ENCODE peak calls at places on chromosomes 11 and 22, in eight cellular contexts. One of them, this sample, is unnamed.

GRCh38 chr22:28547132-28547842 is 132.4 kb downstream of the TTC28 start:
- DNase-seq in aorta: no peak
- DNase-seq in A549: peak; percentile 30
- DNase-seq in body of pancreas: no peak
- DNase-seq in hepatocyte: no peak
- DNase-seq in naive thymus-derived CD4-positive, alpha-beta T cell: no peak
- DNase-seq in esophagus squamous epithelium: no peak
- DNase-seq in right lobe of liver: no peak
- DNase-seq in this sample: no peak

GRCh38 chr11:116793476-116794096 is 1.9 kb upstream of the APOA5 start:
- DNase-seq in body of pancreas: no peak
- DNase-seq in naive thymus-derived CD4-positive, alpha-beta T cell: no peak
- DNase-seq in right lobe of liver: no peak
- DNase-seq in hepatocyte: no peak
- DNase-seq in aorta: no peak
- DNase-seq in esophagus squamous epithelium: no peak
- DNase-seq in A549: peak; percentile 23
- DNase-seq in this sample: no peak

GRCh38 chr11:33732176-33732575 is 4.0 kb downstream of the CD59 start:
- DNase-seq in A549: no peak
- DNase-seq in aorta: no peak
- DNase-seq in right lobe of liver: no peak
- DNase-seq in body of pancreas: no peak
- DNase-seq in hepatocyte: no peak
- DNase-seq in esophagus squamous epithelium: no peak
- DNase-seq in naive thymus-derived CD4-positive, alpha-beta T cell: no peak
- DNase-seq in this sample: no peak

GRCh38 chr11:71936825-71937224 is 8.0 kb downstream of the RNF121 start:
- DNase-seq in body of pancreas: no peak
- DNase-seq in esophagus squamous epithelium: no peak
- DNase-seq in hepatocyte: no peak
- DNase-seq in A549: peak; percentile 75
- DNase-seq in right lobe of liver: no peak
- DNase-seq in aorta: no peak
- DNase-seq in naive thymus-derived CD4-positive, alpha-beta T cell: no peak
- DNase-seq in this sample: no peak

GRCh38 chr11:114265084-114265878 is 30.9 kb upstream of the NNMT start:
- DNase-seq in esophagus squamous epithelium: no peak
- DNase-seq in A549: no peak
- DNase-seq in right lobe of liver: no peak
- DNase-seq in naive thymus-derived CD4-positive, alpha-beta T cell: no peak
- DNase-seq in hepatocyte: no peak
- DNase-seq in aorta: no peak
- DNase-seq in body of pancreas: no peak
- DNase-seq in this sample: no peak

GRCh38 chr11:117861151-117862018 is 15.1 kb downstream of the FXYD6 start:
- DNase-seq in right lobe of liver: peak; percentile 58
- DNase-seq in naive thymus-derived CD4-positive, alpha-beta T cell: no peak
- DNase-seq in esophagus squamous epithelium: no peak
- DNase-seq in aorta: no peak
- DNase-seq in hepatocyte: peak; percentile 53
- DNase-seq in A549: no peak
- DNase-seq in body of pancreas: no peak
- DNase-seq in this sample: no peak

GRCh38 chr22:21823740-21824438 is 43.6 kb downstream of the MAPK1 start:
- DNase-seq in esophagus squamous epithelium: no peak
- DNase-seq in body of pancreas: no peak
- DNase-seq in A549: no peak
- DNase-seq in hepatocyte: no peak
- DNase-seq in right lobe of liver: no peak
- DNase-seq in naive thymus-derived CD4-positive, alpha-beta T cell: no peak
- DNase-seq in aorta: no peak
- DNase-seq in this sample: no peak

GRCh38 chr11:132220464-132220863 is 850.0 kb downstream of the NTM start:
- DNase-seq in body of pancreas: no peak
- DNase-seq in naive thymus-derived CD4-positive, alpha-beta T cell: no peak
- DNase-seq in esophagus squamous epithelium: no peak
- DNase-seq in right lobe of liver: no peak
- DNase-seq in A549: no peak
- DNase-seq in hepatocyte: no peak
- DNase-seq in aorta: no peak
- DNase-seq in this sample: no peak

GRCh38 chr11:62464655-62465054 is 45.8 kb downstream of the SCGB1A1 start:
- DNase-seq in esophagus squamous epithelium: no peak
- DNase-seq in aorta: no peak
- DNase-seq in body of pancreas: no peak
- DNase-seq in right lobe of liver: no peak
- DNase-seq in A549: no peak
- DNase-seq in hepatocyte: no peak
- DNase-seq in naive thymus-derived CD4-positive, alpha-beta T cell: no peak
- DNase-seq in this sample: no peak

DNA sequence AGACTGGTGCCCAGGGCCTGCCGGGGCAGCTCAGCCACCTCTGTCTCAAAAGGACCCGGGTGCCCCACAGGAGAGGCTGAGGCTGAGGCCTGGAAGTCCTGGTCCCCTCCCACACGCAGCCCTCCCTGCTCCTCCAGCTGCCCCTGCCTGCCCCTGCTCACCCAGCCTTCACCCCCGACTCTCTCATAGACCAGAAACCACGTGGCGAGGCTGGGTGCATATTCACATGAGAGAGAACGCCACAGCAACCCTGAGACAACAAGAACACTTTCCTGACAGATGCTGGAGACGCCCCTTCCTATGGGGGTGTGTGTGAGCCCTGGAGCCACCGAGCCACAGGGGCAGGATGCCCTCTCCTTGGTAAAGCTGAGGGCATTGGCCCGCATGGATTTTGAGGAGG is 98.6 kb upstream of the B3GAT1 start:
- DNase-seq in naive thymus-derived CD4-positive, alpha-beta T cell: no peak
- DNase-seq in esophagus squamous epithelium: no peak
- DNase-seq in aorta: no peak
- DNase-seq in hepatocyte: no peak
- DNase-seq in body of pancreas: peak; percentile 7
- DNase-seq in A549: no peak
- DNase-seq in right lobe of liver: no peak
- DNase-seq in this sample: peak; percentile 39
- H3K9me3 ChIP-seq in naive thymus-derived CD4-positive, alpha-beta T cell: no peaks in the 10 kb centered on the region
- H3K9me3 ChIP-seq in esophagus squamous epithelium: no peaks in the 10 kb centered on the region
- H3K9me3 ChIP-seq in aorta: no peaks in the 10 kb centered on the region
- H3K9me3 ChIP-seq in hepatocyte: no peaks in the 10 kb centered on the region
- H3K9me3 ChIP-seq in body of pancreas: no peaks in the 10 kb centered on the region
- H3K9me3 ChIP-seq in A549: no peaks in the 10 kb centered on the region
- H3K9me3 ChIP-seq in right lobe of liver: no peaks in the 10 kb centered on the region
- H3K9me3 ChIP-seq in this sample: peaks cover 2% of the 10 kb centered on the region

GRCh38 chr11:637593-638507 is 781 bp downstream of the DRD4 start:
- DNase-seq in hepatocyte: peak; percentile 20
- DNase-seq in esophagus squamous epithelium: no peak
- DNase-seq in A549: no peak
- DNase-seq in aorta: no peak
- DNase-seq in body of pancreas: no peak
- DNase-seq in naive thymus-derived CD4-positive, alpha-beta T cell: no peak
- DNase-seq in right lobe of liver: peak; percentile 33
- DNase-seq in this sample: no peak
- H3K4me1 ChIP-seq in hepatocyte: peaks cover 22% of the 10 kb centered on the region
- H3K4me1 ChIP-seq in esophagus squamous epithelium: peaks cover 14% of the 10 kb centered on the region
- H3K4me1 ChIP-seq in A549: peaks cover 10% of the 10 kb centered on the region
- H3K4me1 ChIP-seq in aorta: no peaks in the 10 kb centered on the region
- H3K4me1 ChIP-seq in body of pancreas: peaks cover 6% of the 10 kb centered on the region
- H3K4me1 ChIP-seq in naive thymus-derived CD4-positive, alpha-beta T cell: no peaks in the 10 kb centered on the region
- H3K4me1 ChIP-seq in right lobe of liver: no peaks in the 10 kb centered on the region
- H3K4me1 ChIP-seq in this sample: no peaks in the 10 kb centered on the region

GRCh38 chr11:118921121-118921928 is 4.4 kb downstream of the BCL9L start:
- DNase-seq in esophagus squamous epithelium: no peak
- DNase-seq in naive thymus-derived CD4-positive, alpha-beta T cell: no peak
- DNase-seq in aorta: peak; percentile 86
- DNase-seq in hepatocyte: peak; percentile 87
- DNase-seq in body of pancreas: peak; percentile 78
- DNase-seq in A549: peak; percentile 89
- DNase-seq in right lobe of liver: peak; percentile 76
- DNase-seq in this sample: peak; percentile 81
- H3K4me3 ChIP-seq in esophagus squamous epithelium: peak overlapping the region; percentile 92
- H3K4me3 ChIP-seq in naive thymus-derived CD4-positive, alpha-beta T cell: peak overlapping the region; percentile 99
- H3K4me3 ChIP-seq in aorta: peak overlapping the region; percentile 13
- H3K4me3 ChIP-seq in hepatocyte: peak overlapping the region; percentile 22
- H3K4me3 ChIP-seq in body of pancreas: no peak overlapping the region
- H3K4me3 ChIP-seq in A549: peak overlapping the region; percentile 62
- H3K4me3 ChIP-seq in right lobe of liver: peak overlapping the region; percentile 78
- H3K4me3 ChIP-seq in this sample: peak overlapping the region; percentile 82

DNA sequence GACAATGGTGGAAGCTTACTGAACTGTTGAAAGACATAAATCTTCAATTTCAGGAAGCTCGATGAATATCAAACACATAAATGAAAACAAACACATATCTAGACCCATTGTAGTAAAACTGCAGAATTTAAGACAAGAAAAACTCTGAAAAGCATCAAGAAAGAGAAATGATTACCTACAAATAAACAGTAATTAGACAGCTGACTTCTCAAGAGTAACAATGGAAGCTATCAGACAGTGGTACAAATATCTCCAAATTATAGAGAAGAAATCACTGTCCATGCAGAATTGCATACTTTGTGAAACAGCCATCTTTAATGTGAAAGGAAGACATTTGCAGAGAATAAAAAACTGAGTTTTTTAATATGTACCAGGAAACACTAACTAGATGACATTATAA is 45.7 kb downstream of the ANO3 start:
- DNase-seq in esophagus squamous epithelium: no peak
- DNase-seq in naive thymus-derived CD4-positive, alpha-beta T cell: no peak
- DNase-seq in A549: no peak
- DNase-seq in body of pancreas: no peak
- DNase-seq in hepatocyte: no peak
- DNase-seq in aorta: no peak
- DNase-seq in right lobe of liver: no peak
- DNase-seq in this sample: no peak
- H3K9me3 ChIP-seq in esophagus squamous epithelium: no peaks in the 10 kb centered on the region
- H3K9me3 ChIP-seq in naive thymus-derived CD4-positive, alpha-beta T cell: no peaks in the 10 kb centered on the region
- H3K9me3 ChIP-seq in A549: no peaks in the 10 kb centered on the region
- H3K9me3 ChIP-seq in body of pancreas: no peaks in the 10 kb centered on the region
- H3K9me3 ChIP-seq in hepatocyte: no peaks in the 10 kb centered on the region
- H3K9me3 ChIP-seq in aorta: no peaks in the 10 kb centered on the region
- H3K9me3 ChIP-seq in right lobe of liver: no peaks in the 10 kb centered on the region
- H3K9me3 ChIP-seq in this sample: no peaks in the 10 kb centered on the region

DNA sequence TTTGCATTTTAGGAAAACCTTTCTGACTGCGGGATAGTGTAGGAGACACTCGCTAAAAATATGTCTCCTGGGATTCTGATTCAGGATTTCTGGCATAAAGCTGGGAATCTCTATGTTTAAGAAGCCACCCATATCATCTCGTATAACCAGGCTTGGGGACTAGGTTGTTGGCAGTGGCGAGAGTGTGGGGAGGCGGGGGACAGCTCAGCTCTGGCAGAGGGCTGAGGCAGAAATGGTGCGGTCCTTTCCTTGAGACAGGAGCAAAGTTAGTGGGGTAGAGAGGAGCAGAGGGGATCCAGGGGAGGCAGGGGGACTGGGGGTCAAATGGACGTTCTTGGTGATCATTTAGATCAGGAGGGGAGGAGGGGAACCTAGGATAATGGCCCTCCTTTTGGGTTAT is 74.3 kb downstream of the TEAD1 start:
- DNase-seq in aorta: no peak
- DNase-seq in A549: no peak
- DNase-seq in hepatocyte: no peak
- DNase-seq in esophagus squamous epithelium: no peak
- DNase-seq in body of pancreas: no peak
- DNase-seq in right lobe of liver: no peak
- DNase-seq in naive thymus-derived CD4-positive, alpha-beta T cell: no peak
- DNase-seq in this sample: no peak
- H3K4me1 ChIP-seq in aorta: no peaks in the 10 kb centered on the region
- H3K4me1 ChIP-seq in A549: peaks cover 80% of the 10 kb centered on the region
- H3K4me1 ChIP-seq in hepatocyte: peaks cover 28% of the 10 kb centered on the region
- H3K4me1 ChIP-seq in esophagus squamous epithelium: peaks cover 5% of the 10 kb centered on the region
- H3K4me1 ChIP-seq in body of pancreas: peaks cover 23% of the 10 kb centered on the region
- H3K4me1 ChIP-seq in right lobe of liver: no peaks in the 10 kb centered on the region
- H3K4me1 ChIP-seq in naive thymus-derived CD4-positive, alpha-beta T cell: no peaks in the 10 kb centered on the region
- H3K4me1 ChIP-seq in this sample: peaks cover 55% of the 10 kb centered on the region

This sample was measured in RWPE2.